ENCODE peak calls at places on chromosomes 1 and 21, in seven cellular contexts. Z is hippocampal formation; C is head of caudate nucleus; A is iPS-NIHi11; K is EL; U is GM10248; P is activated naive CD8-positive, alpha-beta T cell treated with anti-CD3 and anti-CD28 coated beads, Interleukin-2, amount 10 ng/mL, durations not matched to agents 7 days and 5 days. T is an unnamed sample.

GRCh38 chr1:213070399-213070798 is 19.4 kb downstream of the RPS6KC1 start:
- DNase-seq in K (peak; percentile 81), C (no peak), U (peak; percentile 47), A (no peak), Z (no peak), P (no peak), T (peak; percentile 51)

GRCh38 chr1:70324683-70325082 is 29.8 kb downstream of the ANKRD13C start:
- DNase-seq in P (no peak), Z (no peak), K (no peak), A (no peak), C (no peak), U (no peak), T (no peak)

GRCh38 chr1:28553229-28553930 is 495 bp downstream of the TRNAU1AP start:
- DNase-seq in C (peak; percentile 11), A (peak; percentile 73), K (peak; percentile 47), Z (peak; percentile 33), P (no peak), U (peak; percentile 59), T (peak; percentile 72)

GRCh38 chr21:36839123-36839522 is 127.3 kb downstream of the HLCS start:
- DNase-seq in Z (no peak), U (no peak), A (no peak), K (peak; percentile 21), P (no peak), C (no peak), T (no peak)

GRCh38 chr1:232269988-232270387 is 359.9 kb downstream of the SIPA1L2 start:
- DNase-seq in K (no peak), A (no peak), P (no peak), Z (no peak), U (no peak), C (no peak), T (no peak)

GRCh38 chr1:160656737-160657476 is 10.1 kb upstream of the SLAMF1 start:
- DNase-seq in A (no peak), P (no peak), U (no peak), K (no peak), Z (no peak), C (no peak), T (no peak)

GRCh38 chr1:82161651-82162238 is 361.0 kb downstream of the ADGRL2 start:
- DNase-seq in C (no peak), Z (no peak), P (no peak), K (no peak), U (peak; percentile 12), A (no peak), T (no peak)

GRCh38 chr1:118158918-118159317 is 26.1 kb downstream of the SPAG17 start:
- DNase-seq in P (no peak), U (no peak), K (peak; percentile 82), Z (no peak), C (no peak), A (no peak), T (no peak)

GRCh38 chr21:45152265-45152746 is 77.9 kb downstream of the ADARB1 start:
- DNase-seq in Z (peak; percentile 21), K (no peak), U (peak; percentile 74), C (peak; percentile 37), A (peak; percentile 63), P (peak; percentile 77), T (peak; percentile 78)

GRCh38 chr1:80825067-80825466 is 975.7 kb upstream of the ADGRL2 start:
- DNase-seq in K (no peak), P (no peak), U (no peak), Z (no peak), C (no peak), A (no peak), T (no peak)

GRCh38 chr1:54477153-54477561 is 70.9 kb upstream of the ACOT11 start:
- DNase-seq in C (no peak), U (no peak), K (no peak), P (no peak), A (no peak), Z (no peak), T (no peak)

GRCh38 chr21:44618909-44619308 is 7.0 kb downstream of the KRTAP10-8 start:
- DNase-seq in P (no peak), A (no peak), Z (no peak), C (no peak), U (no peak), K (no peak), T (no peak)

GRCh38 chr21:41678016-41678935 is 88.6 kb downstream of the RIPK4 start:
- DNase-seq in K (no peak), P (no peak), C (no peak), U (no peak), Z (no peak), A (no peak), T (no peak)

GRCh38 chr1:64891440-64891815 is 74.9 kb downstream of the JAK1 start:
- DNase-seq in U (no peak), A (no peak), K (peak; percentile 30), Z (no peak), P (no peak), C (no peak), T (no peak)

GRCh38 chr1:59972216-59972924 is 45.8 kb upstream of the CYP2J2 start:
- DNase-seq in Z (peak; percentile 4), A (no peak), C (no peak), P (no peak), U (no peak), K (no peak), T (no peak)

GRCh38 chr1:57411262-57411661 is 12.6 kb downstream of the DAB1 start:
- DNase-seq in P (no peak), K (peak; percentile 63), C (no peak), U (no peak), Z (no peak), A (peak; percentile 20), T (no peak)

GRCh38 chr1:91476538-91477217 is 24.0 kb upstream of the CDC7 start:
- DNase-seq in Z (no peak), K (no peak), U (no peak), P (no peak), C (no peak), A (no peak), T (no peak)

GRCh38 chr1:115929846-115930245 is 46.5 kb upstream of the SLC22A15 start:
- DNase-seq in Z (no peak), A (no peak), U (no peak), K (peak; percentile 48), C (no peak), P (no peak), T (no peak)

GRCh38 chr1:38487398-38487797 is 372.2 kb downstream of the RRAGC start:
- DNase-seq in C (no peak), A (no peak), U (no peak), P (no peak), K (no peak), Z (no peak), T (no peak)